ENCODE peak calls at places on chromosomes 12 and 14, in eight cellular contexts. One of them, this sample, is unnamed.

GRCh38 chr14:35163384-35163783 is 41.0 kb downstream of the PRORP start:
- ATAC-seq in activated CD8-positive, alpha-beta T cell treated with anti-CD3 and anti-CD28 coated beads, Interleukin-2, amount 10 ng/mL, durations not matched to agents 7 days and 5 days: no peak
- ATAC-seq in sciatic nerve: no peak
- ATAC-seq in stimulated activated naive B cell treated with anti-CD40 and anti-IgM and Interleukin-4, amounts not matched to agents 10 μg/mL and 1 μg/mL and 100 μg/mL, for 72 hours: no peak
- ATAC-seq in IMR-90: no peak
- ATAC-seq in foreskin keratinocyte: no peak
- ATAC-seq in stimulated activated memory B cell treated with anti-CD40 and anti-IgM and Interleukin-4, amounts not matched to agents 10 μg/mL and 1 μg/mL and 100 μg/mL, for 72 hours: no peak
- ATAC-seq in naive thymus-derived CD8-positive, alpha-beta T cell: no peak
- ATAC-seq in this sample: no peak

GRCh38 chr14:91872517-91873470 is 5.5 kb upstream of the TC2N start:
- ATAC-seq in activated CD8-positive, alpha-beta T cell treated with anti-CD3 and anti-CD28 coated beads, Interleukin-2, amount 10 ng/mL, durations not matched to agents 7 days and 5 days: peak; percentile 1
- ATAC-seq in IMR-90: peak; percentile 67
- ATAC-seq in stimulated activated memory B cell treated with anti-CD40 and anti-IgM and Interleukin-4, amounts not matched to agents 10 μg/mL and 1 μg/mL and 100 μg/mL, for 72 hours: peak; percentile 60
- ATAC-seq in sciatic nerve: peak; percentile 87
- ATAC-seq in stimulated activated naive B cell treated with anti-CD40 and anti-IgM and Interleukin-4, amounts not matched to agents 10 μg/mL and 1 μg/mL and 100 μg/mL, for 72 hours: peak; percentile 41
- ATAC-seq in naive thymus-derived CD8-positive, alpha-beta T cell: peak; percentile 56
- ATAC-seq in foreskin keratinocyte: peak; percentile 12
- ATAC-seq in this sample: peak; percentile 90

GRCh38 chr12:96487214-96487613 is 2.2 kb upstream of the CFAP54 start:
- ATAC-seq in stimulated activated naive B cell treated with anti-CD40 and anti-IgM and Interleukin-4, amounts not matched to agents 10 μg/mL and 1 μg/mL and 100 μg/mL, for 72 hours: no peak
- ATAC-seq in foreskin keratinocyte: peak; percentile 58
- ATAC-seq in naive thymus-derived CD8-positive, alpha-beta T cell: no peak
- ATAC-seq in stimulated activated memory B cell treated with anti-CD40 and anti-IgM and Interleukin-4, amounts not matched to agents 10 μg/mL and 1 μg/mL and 100 μg/mL, for 72 hours: no peak
- ATAC-seq in activated CD8-positive, alpha-beta T cell treated with anti-CD3 and anti-CD28 coated beads, Interleukin-2, amount 10 ng/mL, durations not matched to agents 7 days and 5 days: no peak
- ATAC-seq in sciatic nerve: no peak
- ATAC-seq in IMR-90: no peak
- ATAC-seq in this sample: peak; percentile 35

GRCh38 chr14:77324289-77324688 is 3.5 kb downstream of the GSTZ1 start:
- ATAC-seq in naive thymus-derived CD8-positive, alpha-beta T cell: no peak
- ATAC-seq in IMR-90: no peak
- ATAC-seq in stimulated activated memory B cell treated with anti-CD40 and anti-IgM and Interleukin-4, amounts not matched to agents 10 μg/mL and 1 μg/mL and 100 μg/mL, for 72 hours: no peak
- ATAC-seq in foreskin keratinocyte: no peak
- ATAC-seq in activated CD8-positive, alpha-beta T cell treated with anti-CD3 and anti-CD28 coated beads, Interleukin-2, amount 10 ng/mL, durations not matched to agents 7 days and 5 days: no peak
- ATAC-seq in stimulated activated naive B cell treated with anti-CD40 and anti-IgM and Interleukin-4, amounts not matched to agents 10 μg/mL and 1 μg/mL and 100 μg/mL, for 72 hours: no peak
- ATAC-seq in sciatic nerve: no peak
- ATAC-seq in this sample: no peak

GRCh38 chr14:24381363-24382102 is 13.5 kb downstream of the NFATC4 start:
- ATAC-seq in naive thymus-derived CD8-positive, alpha-beta T cell: no peak
- ATAC-seq in foreskin keratinocyte: peak; percentile 94
- ATAC-seq in activated CD8-positive, alpha-beta T cell treated with anti-CD3 and anti-CD28 coated beads, Interleukin-2, amount 10 ng/mL, durations not matched to agents 7 days and 5 days: no peak
- ATAC-seq in stimulated activated naive B cell treated with anti-CD40 and anti-IgM and Interleukin-4, amounts not matched to agents 10 μg/mL and 1 μg/mL and 100 μg/mL, for 72 hours: peak; percentile 44
- ATAC-seq in sciatic nerve: peak; percentile 11
- ATAC-seq in stimulated activated memory B cell treated with anti-CD40 and anti-IgM and Interleukin-4, amounts not matched to agents 10 μg/mL and 1 μg/mL and 100 μg/mL, for 72 hours: no peak
- ATAC-seq in IMR-90: no peak
- ATAC-seq in this sample: no peak

GRCh38 chr12:115411121-115411520 is 727.1 kb upstream of the TBX3 start:
- ATAC-seq in sciatic nerve: no peak
- ATAC-seq in activated CD8-positive, alpha-beta T cell treated with anti-CD3 and anti-CD28 coated beads, Interleukin-2, amount 10 ng/mL, durations not matched to agents 7 days and 5 days: no peak
- ATAC-seq in IMR-90: no peak
- ATAC-seq in stimulated activated naive B cell treated with anti-CD40 and anti-IgM and Interleukin-4, amounts not matched to agents 10 μg/mL and 1 μg/mL and 100 μg/mL, for 72 hours: no peak
- ATAC-seq in stimulated activated memory B cell treated with anti-CD40 and anti-IgM and Interleukin-4, amounts not matched to agents 10 μg/mL and 1 μg/mL and 100 μg/mL, for 72 hours: no peak
- ATAC-seq in foreskin keratinocyte: no peak
- ATAC-seq in naive thymus-derived CD8-positive, alpha-beta T cell: no peak
- ATAC-seq in this sample: no peak

GRCh38 chr14:85481471-85481870 is 48.5 kb upstream of the FLRT2 start:
- ATAC-seq in foreskin keratinocyte: no peak
- ATAC-seq in stimulated activated naive B cell treated with anti-CD40 and anti-IgM and Interleukin-4, amounts not matched to agents 10 μg/mL and 1 μg/mL and 100 μg/mL, for 72 hours: no peak
- ATAC-seq in IMR-90: peak; percentile 17
- ATAC-seq in naive thymus-derived CD8-positive, alpha-beta T cell: no peak
- ATAC-seq in sciatic nerve: no peak
- ATAC-seq in stimulated activated memory B cell treated with anti-CD40 and anti-IgM and Interleukin-4, amounts not matched to agents 10 μg/mL and 1 μg/mL and 100 μg/mL, for 72 hours: no peak
- ATAC-seq in activated CD8-positive, alpha-beta T cell treated with anti-CD3 and anti-CD28 coated beads, Interleukin-2, amount 10 ng/mL, durations not matched to agents 7 days and 5 days: no peak
- ATAC-seq in this sample: no peak

GRCh38 chr12:20050166-20050565 is 318.2 kb upstream of the PDE3A start:
- ATAC-seq in foreskin keratinocyte: no peak
- ATAC-seq in naive thymus-derived CD8-positive, alpha-beta T cell: no peak
- ATAC-seq in IMR-90: peak; percentile 69
- ATAC-seq in stimulated activated memory B cell treated with anti-CD40 and anti-IgM and Interleukin-4, amounts not matched to agents 10 μg/mL and 1 μg/mL and 100 μg/mL, for 72 hours: no peak
- ATAC-seq in sciatic nerve: no peak
- ATAC-seq in activated CD8-positive, alpha-beta T cell treated with anti-CD3 and anti-CD28 coated beads, Interleukin-2, amount 10 ng/mL, durations not matched to agents 7 days and 5 days: no peak
- ATAC-seq in stimulated activated naive B cell treated with anti-CD40 and anti-IgM and Interleukin-4, amounts not matched to agents 10 μg/mL and 1 μg/mL and 100 μg/mL, for 72 hours: no peak
- ATAC-seq in this sample: no peak

GRCh38 chr12:104165801-104166200 is 27.8 kb upstream of the NFYB start:
- ATAC-seq in IMR-90: no peak
- ATAC-seq in activated CD8-positive, alpha-beta T cell treated with anti-CD3 and anti-CD28 coated beads, Interleukin-2, amount 10 ng/mL, durations not matched to agents 7 days and 5 days: no peak
- ATAC-seq in sciatic nerve: no peak
- ATAC-seq in stimulated activated memory B cell treated with anti-CD40 and anti-IgM and Interleukin-4, amounts not matched to agents 10 μg/mL and 1 μg/mL and 100 μg/mL, for 72 hours: no peak
- ATAC-seq in foreskin keratinocyte: no peak
- ATAC-seq in naive thymus-derived CD8-positive, alpha-beta T cell: no peak
- ATAC-seq in stimulated activated naive B cell treated with anti-CD40 and anti-IgM and Interleukin-4, amounts not matched to agents 10 μg/mL and 1 μg/mL and 100 μg/mL, for 72 hours: no peak
- ATAC-seq in this sample: no peak

GRCh38 chr14:64234877-64235651 is 59.1 kb downstream of the ESR2 start:
- ATAC-seq in activated CD8-positive, alpha-beta T cell treated with anti-CD3 and anti-CD28 coated beads, Interleukin-2, amount 10 ng/mL, durations not matched to agents 7 days and 5 days: no peak
- ATAC-seq in IMR-90: no peak
- ATAC-seq in stimulated activated memory B cell treated with anti-CD40 and anti-IgM and Interleukin-4, amounts not matched to agents 10 μg/mL and 1 μg/mL and 100 μg/mL, for 72 hours: peak; percentile 31
- ATAC-seq in foreskin keratinocyte: peak; percentile 73
- ATAC-seq in naive thymus-derived CD8-positive, alpha-beta T cell: no peak
- ATAC-seq in sciatic nerve: peak; percentile 48
- ATAC-seq in stimulated activated naive B cell treated with anti-CD40 and anti-IgM and Interleukin-4, amounts not matched to agents 10 μg/mL and 1 μg/mL and 100 μg/mL, for 72 hours: no peak
- ATAC-seq in this sample: peak; percentile 17

GRCh38 chr14:53032161-53032803 is 81.4 kb upstream of the FERMT2 start:
- ATAC-seq in naive thymus-derived CD8-positive, alpha-beta T cell: no peak
- ATAC-seq in sciatic nerve: peak; percentile 79
- ATAC-seq in IMR-90: peak; percentile 75
- ATAC-seq in stimulated activated naive B cell treated with anti-CD40 and anti-IgM and Interleukin-4, amounts not matched to agents 10 μg/mL and 1 μg/mL and 100 μg/mL, for 72 hours: no peak
- ATAC-seq in activated CD8-positive, alpha-beta T cell treated with anti-CD3 and anti-CD28 coated beads, Interleukin-2, amount 10 ng/mL, durations not matched to agents 7 days and 5 days: no peak
- ATAC-seq in foreskin keratinocyte: no peak
- ATAC-seq in stimulated activated memory B cell treated with anti-CD40 and anti-IgM and Interleukin-4, amounts not matched to agents 10 μg/mL and 1 μg/mL and 100 μg/mL, for 72 hours: no peak
- ATAC-seq in this sample: no peak

GRCh38 chr12:96886998-96887677 is 19.9 kb upstream of the NEDD1 start:
- ATAC-seq in naive thymus-derived CD8-positive, alpha-beta T cell: no peak
- ATAC-seq in activated CD8-positive, alpha-beta T cell treated with anti-CD3 and anti-CD28 coated beads, Interleukin-2, amount 10 ng/mL, durations not matched to agents 7 days and 5 days: no peak
- ATAC-seq in IMR-90: peak; percentile 43
- ATAC-seq in foreskin keratinocyte: no peak
- ATAC-seq in stimulated activated memory B cell treated with anti-CD40 and anti-IgM and Interleukin-4, amounts not matched to agents 10 μg/mL and 1 μg/mL and 100 μg/mL, for 72 hours: no peak
- ATAC-seq in stimulated activated naive B cell treated with anti-CD40 and anti-IgM and Interleukin-4, amounts not matched to agents 10 μg/mL and 1 μg/mL and 100 μg/mL, for 72 hours: no peak
- ATAC-seq in sciatic nerve: peak; percentile 38
- ATAC-seq in this sample: no peak

GRCh38 chr12:62724947-62725447 is 210.0 kb downstream of the PPM1H start:
- ATAC-seq in foreskin keratinocyte: peak; percentile 99
- ATAC-seq in stimulated activated memory B cell treated with anti-CD40 and anti-IgM and Interleukin-4, amounts not matched to agents 10 μg/mL and 1 μg/mL and 100 μg/mL, for 72 hours: no peak
- ATAC-seq in activated CD8-positive, alpha-beta T cell treated with anti-CD3 and anti-CD28 coated beads, Interleukin-2, amount 10 ng/mL, durations not matched to agents 7 days and 5 days: no peak
- ATAC-seq in stimulated activated naive B cell treated with anti-CD40 and anti-IgM and Interleukin-4, amounts not matched to agents 10 μg/mL and 1 μg/mL and 100 μg/mL, for 72 hours: no peak
- ATAC-seq in sciatic nerve: peak; percentile 64
- ATAC-seq in naive thymus-derived CD8-positive, alpha-beta T cell: no peak
- ATAC-seq in IMR-90: peak; percentile 88
- ATAC-seq in this sample: peak; percentile 100

GRCh38 chr12:9040484-9041186 is 51.3 kb downstream of the KLRG1 start:
- ATAC-seq in foreskin keratinocyte: no peak
- ATAC-seq in stimulated activated memory B cell treated with anti-CD40 and anti-IgM and Interleukin-4, amounts not matched to agents 10 μg/mL and 1 μg/mL and 100 μg/mL, for 72 hours: no peak
- ATAC-seq in stimulated activated naive B cell treated with anti-CD40 and anti-IgM and Interleukin-4, amounts not matched to agents 10 μg/mL and 1 μg/mL and 100 μg/mL, for 72 hours: no peak
- ATAC-seq in IMR-90: no peak
- ATAC-seq in activated CD8-positive, alpha-beta T cell treated with anti-CD3 and anti-CD28 coated beads, Interleukin-2, amount 10 ng/mL, durations not matched to agents 7 days and 5 days: no peak
- ATAC-seq in naive thymus-derived CD8-positive, alpha-beta T cell: no peak
- ATAC-seq in sciatic nerve: no peak
- ATAC-seq in this sample: no peak

GRCh38 chr12:52203126-52203921 is 11.5 kb upstream of the KRT80 start:
- ATAC-seq in stimulated activated memory B cell treated with anti-CD40 and anti-IgM and Interleukin-4, amounts not matched to agents 10 μg/mL and 1 μg/mL and 100 μg/mL, for 72 hours: no peak
- ATAC-seq in sciatic nerve: peak; percentile 66
- ATAC-seq in foreskin keratinocyte: peak; percentile 48
- ATAC-seq in naive thymus-derived CD8-positive, alpha-beta T cell: no peak
- ATAC-seq in IMR-90: peak; percentile 4
- ATAC-seq in stimulated activated naive B cell treated with anti-CD40 and anti-IgM and Interleukin-4, amounts not matched to agents 10 μg/mL and 1 μg/mL and 100 μg/mL, for 72 hours: peak; percentile 52
- ATAC-seq in activated CD8-positive, alpha-beta T cell treated with anti-CD3 and anti-CD28 coated beads, Interleukin-2, amount 10 ng/mL, durations not matched to agents 7 days and 5 days: no peak
- ATAC-seq in this sample: peak; percentile 85

GRCh38 chr14:62604524-62604923 is 440.7 kb downstream of the KCNH5 start:
- ATAC-seq in sciatic nerve: no peak
- ATAC-seq in activated CD8-positive, alpha-beta T cell treated with anti-CD3 and anti-CD28 coated beads, Interleukin-2, amount 10 ng/mL, durations not matched to agents 7 days and 5 days: no peak
- ATAC-seq in foreskin keratinocyte: no peak
- ATAC-seq in stimulated activated memory B cell treated with anti-CD40 and anti-IgM and Interleukin-4, amounts not matched to agents 10 μg/mL and 1 μg/mL and 100 μg/mL, for 72 hours: no peak
- ATAC-seq in stimulated activated naive B cell treated with anti-CD40 and anti-IgM and Interleukin-4, amounts not matched to agents 10 μg/mL and 1 μg/mL and 100 μg/mL, for 72 hours: no peak
- ATAC-seq in naive thymus-derived CD8-positive, alpha-beta T cell: no peak
- ATAC-seq in IMR-90: no peak
- ATAC-seq in this sample: no peak

GRCh38 chr12:117134059-117134458 is 34.8 kb upstream of the TESC start:
- ATAC-seq in IMR-90: no peak
- ATAC-seq in stimulated activated naive B cell treated with anti-CD40 and anti-IgM and Interleukin-4, amounts not matched to agents 10 μg/mL and 1 μg/mL and 100 μg/mL, for 72 hours: peak; percentile 93
- ATAC-seq in activated CD8-positive, alpha-beta T cell treated with anti-CD3 and anti-CD28 coated beads, Interleukin-2, amount 10 ng/mL, durations not matched to agents 7 days and 5 days: peak; percentile 90
- ATAC-seq in sciatic nerve: no peak
- ATAC-seq in stimulated activated memory B cell treated with anti-CD40 and anti-IgM and Interleukin-4, amounts not matched to agents 10 μg/mL and 1 μg/mL and 100 μg/mL, for 72 hours: peak; percentile 86
- ATAC-seq in foreskin keratinocyte: no peak
- ATAC-seq in naive thymus-derived CD8-positive, alpha-beta T cell: peak; percentile 89
- ATAC-seq in this sample: peak; percentile 8

GRCh38 chr12:106126441-106127288 is 12.1 kb downstream of the NUAK1 start:
- ATAC-seq in sciatic nerve: peak; percentile 46
- ATAC-seq in activated CD8-positive, alpha-beta T cell treated with anti-CD3 and anti-CD28 coated beads, Interleukin-2, amount 10 ng/mL, durations not matched to agents 7 days and 5 days: no peak
- ATAC-seq in naive thymus-derived CD8-positive, alpha-beta T cell: no peak
- ATAC-seq in foreskin keratinocyte: peak; percentile 76
- ATAC-seq in stimulated activated naive B cell treated with anti-CD40 and anti-IgM and Interleukin-4, amounts not matched to agents 10 μg/mL and 1 μg/mL and 100 μg/mL, for 72 hours: no peak
- ATAC-seq in IMR-90: peak; percentile 83
- ATAC-seq in stimulated activated memory B cell treated with anti-CD40 and anti-IgM and Interleukin-4, amounts not matched to agents 10 μg/mL and 1 μg/mL and 100 μg/mL, for 72 hours: no peak
- ATAC-seq in this sample: no peak

GRCh38 chr12:77007476-77007875 is 57.9 kb downstream of the E2F7 start:
- ATAC-seq in activated CD8-positive, alpha-beta T cell treated with anti-CD3 and anti-CD28 coated beads, Interleukin-2, amount 10 ng/mL, durations not matched to agents 7 days and 5 days: no peak
- ATAC-seq in stimulated activated naive B cell treated with anti-CD40 and anti-IgM and Interleukin-4, amounts not matched to agents 10 μg/mL and 1 μg/mL and 100 μg/mL, for 72 hours: no peak
- ATAC-seq in sciatic nerve: peak; percentile 81
- ATAC-seq in stimulated activated memory B cell treated with anti-CD40 and anti-IgM and Interleukin-4, amounts not matched to agents 10 μg/mL and 1 μg/mL and 100 μg/mL, for 72 hours: no peak
- ATAC-seq in IMR-90: no peak
- ATAC-seq in foreskin keratinocyte: no peak
- ATAC-seq in naive thymus-derived CD8-positive, alpha-beta T cell: no peak
- ATAC-seq in this sample: no peak

GRCh38 chr12:33000016-33000415 is 103.4 kb upstream of the PKP2 start:
- ATAC-seq in sciatic nerve: no peak
- ATAC-seq in activated CD8-positive, alpha-beta T cell treated with anti-CD3 and anti-CD28 coated beads, Interleukin-2, amount 10 ng/mL, durations not matched to agents 7 days and 5 days: no peak
- ATAC-seq in stimulated activated memory B cell treated with anti-CD40 and anti-IgM and Interleukin-4, amounts not matched to agents 10 μg/mL and 1 μg/mL and 100 μg/mL, for 72 hours: no peak
- ATAC-seq in naive thymus-derived CD8-positive, alpha-beta T cell: no peak
- ATAC-seq in stimulated activated naive B cell treated with anti-CD40 and anti-IgM and Interleukin-4, amounts not matched to agents 10 μg/mL and 1 μg/mL and 100 μg/mL, for 72 hours: no peak
- ATAC-seq in IMR-90: no peak
- ATAC-seq in foreskin keratinocyte: no peak
- ATAC-seq in this sample: no peak

GRCh38 chr12:104602901-104603300 is 146.2 kb downstream of the CHST11 start:
- ATAC-seq in sciatic nerve: no peak
- ATAC-seq in stimulated activated naive B cell treated with anti-CD40 and anti-IgM and Interleukin-4, amounts not matched to agents 10 μg/mL and 1 μg/mL and 100 μg/mL, for 72 hours: no peak
- ATAC-seq in stimulated activated memory B cell treated with anti-CD40 and anti-IgM and Interleukin-4, amounts not matched to agents 10 μg/mL and 1 μg/mL and 100 μg/mL, for 72 hours: no peak
- ATAC-seq in activated CD8-positive, alpha-beta T cell treated with anti-CD3 and anti-CD28 coated beads, Interleukin-2, amount 10 ng/mL, durations not matched to agents 7 days and 5 days: no peak
- ATAC-seq in IMR-90: no peak
- ATAC-seq in foreskin keratinocyte: peak; percentile 63
- ATAC-seq in naive thymus-derived CD8-positive, alpha-beta T cell: no peak
- ATAC-seq in this sample: peak; percentile 78

GRCh38 chr12:46472893-46473633 is 100.5 kb upstream of the SLC38A2 start:
- ATAC-seq in stimulated activated naive B cell treated with anti-CD40 and anti-IgM and Interleukin-4, amounts not matched to agents 10 μg/mL and 1 μg/mL and 100 μg/mL, for 72 hours: no peak
- ATAC-seq in sciatic nerve: peak; percentile 21
- ATAC-seq in stimulated activated memory B cell treated with anti-CD40 and anti-IgM and Interleukin-4, amounts not matched to agents 10 μg/mL and 1 μg/mL and 100 μg/mL, for 72 hours: no peak
- ATAC-seq in activated CD8-positive, alpha-beta T cell treated with anti-CD3 and anti-CD28 coated beads, Interleukin-2, amount 10 ng/mL, durations not matched to agents 7 days and 5 days: no peak
- ATAC-seq in foreskin keratinocyte: no peak
- ATAC-seq in IMR-90: no peak
- ATAC-seq in naive thymus-derived CD8-positive, alpha-beta T cell: no peak
- ATAC-seq in this sample: no peak

GRCh38 chr12:65168606-65169310 is 625 bp upstream of the LEMD3 start:
- ATAC-seq in stimulated activated memory B cell treated with anti-CD40 and anti-IgM and Interleukin-4, amounts not matched to agents 10 μg/mL and 1 μg/mL and 100 μg/mL, for 72 hours: peak; percentile 1
- ATAC-seq in naive thymus-derived CD8-positive, alpha-beta T cell: no peak
- ATAC-seq in stimulated activated naive B cell treated with anti-CD40 and anti-IgM and Interleukin-4, amounts not matched to agents 10 μg/mL and 1 μg/mL and 100 μg/mL, for 72 hours: peak; percentile 0
- ATAC-seq in activated CD8-positive, alpha-beta T cell treated with anti-CD3 and anti-CD28 coated beads, Interleukin-2, amount 10 ng/mL, durations not matched to agents 7 days and 5 days: peak; percentile 2
- ATAC-seq in foreskin keratinocyte: no peak
- ATAC-seq in sciatic nerve: no peak
- ATAC-seq in IMR-90: no peak
- ATAC-seq in this sample: no peak